ENCODE peak calls at places on chromosomes 4 and X, in seven cellular contexts. F is mesendoderm; Y is stomach; W is lung; K is neuronal stem cell; N is CD8-positive, alpha-beta T cell; H is GM23338. V is an unnamed sample.

GRCh38 chr4:112176596-112176995 is 31.3 kb downstream of the FAM241A start:
- DNase-seq in F (no peak), Y (no peak), W (no peak), K (no peak), N (no peak), H (no peak), V (no peak)

GRCh38 chrX:49209434-49210251 is 9.7 kb upstream of the SYP start:
- DNase-seq in F (peak; percentile 83), Y (no peak), W (no peak), K (no peak), N (peak; percentile 23), H (peak; percentile 73), V (no peak)

GRCh38 chrX:121254336-121254735 is 206.9 kb downstream of the GLUD2 start:
- DNase-seq in F (peak; percentile 47), Y (no peak), W (no peak), K (no peak), N (no peak), H (peak; percentile 47), V (no peak)

GRCh38 chr4:40325406-40326019 is 9.6 kb upstream of the CHRNA9 start:
- DNase-seq in F (peak; percentile 73), Y (no peak), W (peak; percentile 54), K (peak; percentile 27), N (peak; percentile 78), H (peak; percentile 87), V (no peak)

GRCh38 chr4:55020131-55020530 is 105.3 kb downstream of the KDR start:
- DNase-seq in F (no peak), Y (no peak), W (no peak), K (no peak), N (no peak), H (no peak), V (no peak)

GRCh38 chrX:153598541-153599191 is at the start of gene CCNQ:
- DNase-seq in F (peak; percentile 15), Y (peak; percentile 30), W (no peak), K (no peak), N (no peak), H (peak; percentile 44), V (peak; percentile 29)

GRCh38 chr4:139814285-139815015 is 148.8 kb downstream of the MGST2 start:
- DNase-seq in F (no peak), Y (no peak), W (peak; percentile 36), K (no peak), N (no peak), H (no peak), V (no peak)

GRCh38 chr4:72408568-72408967 is 160.5 kb downstream of the ADAMTS3 start:
- DNase-seq in F (no peak), Y (no peak), W (no peak), K (no peak), N (no peak), H (no peak), V (no peak)

GRCh38 chr4:140098481-140099132 is 55.4 kb downstream of the MAML3 start:
- DNase-seq in F (no peak), Y (no peak), W (no peak), K (no peak), N (no peak), H (no peak), V (no peak)

GRCh38 chr4:657338-658030 is 16.6 kb downstream of the ATP5ME start:
- DNase-seq in F (no peak), Y (no peak), W (no peak), K (no peak), N (no peak), H (peak; percentile 0), V (no peak)

GRCh38 chr4:13906727-13907126 is 279.2 kb upstream of the BOD1L1 start:
- DNase-seq in F (no peak), Y (no peak), W (no peak), K (no peak), N (no peak), H (no peak), V (no peak)

GRCh38 chr4:47486306-47486705 is 1.2 kb downstream of the ATP10D start:
- DNase-seq in F (no peak), Y (no peak), W (no peak), K (no peak), N (no peak), H (no peak), V (no peak)

GRCh38 chrX:126770179-126770578 is 49.4 kb upstream of the PRR32 start:
- DNase-seq in F (peak; percentile 64), Y (no peak), W (no peak), K (peak; percentile 6), N (no peak), H (peak; percentile 53), V (no peak)

GRCh38 chr4:140260227-140260626 is 106.2 kb upstream of the MAML3 start:
- DNase-seq in F (no peak), Y (no peak), W (no peak), K (no peak), N (no peak), H (no peak), V (no peak)

GRCh38 chrX:44651347-44651746 is 108.7 kb upstream of the FUNDC1 start:
- DNase-seq in F (peak; percentile 58), Y (no peak), W (no peak), K (no peak), N (no peak), H (peak; percentile 50), V (peak; percentile 11)

GRCh38 chr4:6963139-6963611 is 53.5 kb downstream of the TBC1D14 start:
- DNase-seq in F (no peak), Y (no peak), W (no peak), K (no peak), N (no peak), H (no peak), V (no peak)

GRCh38 chr4:53346920-53347852 is 18.7 kb downstream of the SCFD2 start:
- DNase-seq in F (no peak), Y (no peak), W (no peak), K (no peak), N (no peak), H (no peak), V (peak; percentile 100)

GRCh38 chr4:83569967-83570366 is 34.1 kb downstream of the GPAT3 start:
- DNase-seq in F (no peak), Y (no peak), W (no peak), K (no peak), N (no peak), H (no peak), V (no peak)

GRCh38 chrX:103538728-103539127 is 19.4 kb upstream of the RAB40A start:
- DNase-seq in F (no peak), Y (no peak), W (no peak), K (no peak), N (no peak), H (no peak), V (no peak)

GRCh38 chrX:127259742-127260141 is 440.2 kb downstream of the PRR32 start:
- DNase-seq in F (peak; percentile 1), Y (no peak), W (no peak), K (no peak), N (no peak), H (no peak), V (no peak)

GRCh38 chrX:124333862-124334261 is 1.4 kb downstream of the TEX13D start:
- DNase-seq in F (no peak), Y (no peak), W (no peak), K (no peak), N (no peak), H (no peak), V (no peak)

GRCh38 chr4:101357751-101358150 is 10.4 kb upstream of the PPP3CA start:
- DNase-seq in F (peak; percentile 61), Y (no peak), W (no peak), K (no peak), N (no peak), H (peak; percentile 8), V (no peak)

GRCh38 chr4:98605216-98605615 is 53.2 kb downstream of the TSPAN5 start:
- DNase-seq in F (no peak), Y (no peak), W (no peak), K (no peak), N (no peak), H (no peak), V (no peak)

GRCh38 chr4:46839128-46839527 is 69.9 kb downstream of the COX7B2 start:
- DNase-seq in F (peak; percentile 41), Y (no peak), W (no peak), K (peak; percentile 38), N (no peak), H (peak; percentile 61), V (no peak)

GRCh38 chr4:123418486-123418931 is 21.9 kb downstream of the SPRY1 start:
- DNase-seq in F (peak; percentile 97), Y (peak; percentile 43), W (peak; percentile 51), K (peak; percentile 85), N (no peak), H (peak; percentile 93), V (peak; percentile 64)

DNA sequence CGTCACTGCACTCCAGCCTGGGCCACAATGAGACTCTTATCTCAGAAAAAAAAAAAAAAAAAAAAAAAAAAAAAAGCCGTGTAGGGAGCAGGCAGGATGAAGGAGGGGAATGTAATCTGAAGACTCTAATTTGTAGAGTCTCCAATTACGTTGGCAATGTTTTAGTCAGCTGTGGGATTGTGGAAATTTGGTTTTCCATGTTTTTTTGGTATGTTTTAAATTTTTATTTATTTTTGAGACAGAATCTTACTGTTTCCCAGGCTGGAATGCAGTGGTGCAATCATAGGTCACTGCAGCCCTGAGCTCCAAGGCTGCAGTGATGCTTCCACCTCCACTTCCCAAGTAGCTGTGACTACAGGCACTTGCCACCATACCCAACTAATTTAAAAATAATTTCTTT is 56.5 kb downstream of the NSD2 start:
- DNase-seq in F (no peak), Y (no peak), W (no peak), K (no peak), N (no peak), H (no peak), V (no peak)
- H3K36me3 ChIP-seq in F (peaks cover 6% of the 10 kb centered on the region), Y (peaks cover 59% of the 10 kb centered on the region), W (no peaks in the 10 kb centered on the region), K (peaks cover 45% of the 10 kb centered on the region), N (no peaks in the 10 kb centered on the region), H (peaks cover 3% of the 10 kb centered on the region), V (peaks cover 15% of the 10 kb centered on the region)

DNA sequence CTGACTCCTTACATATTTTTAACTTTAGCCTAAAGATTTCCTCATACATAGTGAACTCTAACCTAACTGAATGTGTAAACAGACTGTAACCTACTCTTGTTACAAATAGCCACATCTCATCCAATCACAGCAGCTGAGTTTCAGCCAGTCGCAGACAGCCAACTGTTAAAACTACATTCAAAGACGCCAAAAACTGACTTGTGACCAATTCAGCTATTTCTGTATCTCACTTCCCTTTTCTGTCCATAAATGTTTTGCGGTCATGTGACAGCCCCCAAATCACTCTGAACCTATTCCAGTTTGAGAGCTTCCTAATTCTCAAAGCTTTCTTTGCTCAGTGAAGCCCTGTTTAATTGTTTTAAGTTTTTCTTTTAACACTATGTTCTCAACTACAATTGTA is 2731.9 kb downstream of the ARAP2 start:
- DNase-seq in F (no peak), Y (no peak), W (no peak), K (no peak), N (no peak), H (no peak), V (no peak)
- H3K36me3 ChIP-seq in F (no peaks in the 10 kb centered on the region), Y (no peaks in the 10 kb centered on the region), W (no peaks in the 10 kb centered on the region), K (no peaks in the 10 kb centered on the region), N (no peaks in the 10 kb centered on the region), H (no peaks in the 10 kb centered on the region), V (no peaks in the 10 kb centered on the region)

DNA sequence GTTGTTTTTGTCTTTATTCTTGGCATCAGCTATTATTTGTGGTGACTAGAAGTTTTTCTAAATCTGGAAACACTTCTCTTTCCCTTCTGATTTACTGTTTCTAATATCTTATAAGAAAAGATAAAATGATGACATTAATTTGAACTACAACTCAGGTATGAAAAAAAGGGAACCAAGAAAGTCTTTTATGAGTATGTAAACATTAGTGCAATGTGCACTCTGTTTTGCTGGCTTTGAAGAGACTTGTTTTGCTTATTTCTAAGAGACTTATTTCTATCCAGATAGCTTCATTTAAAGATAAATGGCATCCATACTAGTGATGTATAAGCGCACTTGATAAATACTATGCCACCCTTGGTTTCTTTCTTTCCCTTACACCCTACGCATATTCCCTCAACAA is 10.1 kb upstream of the AMBN start:
- DNase-seq in F (no peak), Y (no peak), W (no peak), K (no peak), N (no peak), H (no peak), V (no peak)
- H3K36me3 ChIP-seq in F (no peaks in the 10 kb centered on the region), Y (no peaks in the 10 kb centered on the region), W (no peaks in the 10 kb centered on the region), K (no peaks in the 10 kb centered on the region), N (no peaks in the 10 kb centered on the region), H (no peaks in the 10 kb centered on the region), V (no peaks in the 10 kb centered on the region)

GRCh38 chrX:308821-309520 is 9.6 kb downstream of the GTPBP6 start:
- DNase-seq in F (no peak), Y (no peak), W (no peak), K (no peak), N (no peak), H (no peak), V (no peak)
- H3K36me3 ChIP-seq in F (peaks cover 15% of the 10 kb centered on the region), Y (peaks cover 97% of the 10 kb centered on the region), W (peaks cover 44% of the 10 kb centered on the region), K (peaks cover 58% of the 10 kb centered on the region), N (peaks cover 40% of the 10 kb centered on the region), H (peaks cover 24% of the 10 kb centered on the region), V (peaks cover 21% of the 10 kb centered on the region)

V was measured in MG63.